ENCODE peak calls at places on chromosomes 5 and 9, in seven cellular contexts. L is ovary, Z is A673, S is upper lobe of right lung, T is astrocyte, K is heart left ventricle, C is transverse colon. J is an unnamed sample.

GRCh38 chr9:4537581-4537980 is 47.3 kb downstream of the SLC1A1 start:
- DNase-seq in L (no peak), Z (peak; percentile 32), S (no peak), T (no peak), K (no peak), C (no peak), J (no peak)

GRCh38 chr5:25357605-25358004 is 712.8 kb upstream of the CDH10 start:
- DNase-seq in L (no peak), Z (no peak), S (no peak), T (no peak), K (no peak), C (no peak), J (no peak)

GRCh38 chr5:142881076-142881466 is 110.9 kb downstream of the ARHGAP26 start:
- DNase-seq in L (no peak), Z (peak; percentile 62), S (no peak), T (peak; percentile 72), K (no peak), C (no peak), J (peak; percentile 56)

GRCh38 chr5:78979899-78980298 is 5.2 kb downstream of the ARSB start:
- DNase-seq in L (no peak), Z (no peak), S (no peak), T (no peak), K (no peak), C (no peak), J (no peak)

GRCh38 chr5:57412010-57412409 is 70.6 kb downstream of the ACTBL2 start:
- DNase-seq in L (no peak), Z (no peak), S (no peak), T (peak; percentile 90), K (no peak), C (no peak), J (peak; percentile 47)

GRCh38 chr9:88852794-88853193 is 138.5 kb upstream of the S1PR3 start:
- DNase-seq in L (no peak), Z (peak; percentile 50), S (no peak), T (peak; percentile 86), K (no peak), C (no peak), J (peak; percentile 61)

GRCh38 chr5:88119535-88119934 is 149.1 kb downstream of the TMEM161B start:
- DNase-seq in L (no peak), Z (no peak), S (no peak), T (peak; percentile 45), K (no peak), C (no peak), J (no peak)

GRCh38 chr5:10719965-10720364 is 41.1 kb downstream of the DAP start:
- DNase-seq in L (no peak), Z (no peak), S (no peak), T (peak; percentile 95), K (no peak), C (no peak), J (no peak)

GRCh38 chr9:81595887-81596558 is 93.3 kb downstream of the TLE1 start:
- DNase-seq in L (no peak), Z (peak; percentile 58), S (no peak), T (no peak), K (no peak), C (no peak), J (no peak)

GRCh38 chr9:22009563-22009867 is 410 bp upstream of the CDKN2B start:
- DNase-seq in L (no peak), Z (no peak), S (no peak), T (no peak), K (no peak), C (no peak), J (no peak)

GRCh38 chr9:104921067-104921741 is 6.8 kb downstream of the ABCA1 start:
- DNase-seq in L (no peak), Z (no peak), S (no peak), T (no peak), K (no peak), C (no peak), J (no peak)

GRCh38 chr9:110892689-110893088 is 145.6 kb downstream of the LPAR1 start:
- DNase-seq in L (no peak), Z (peak; percentile 71), S (no peak), T (no peak), K (no peak), C (no peak), J (no peak)
- H3K4me1 ChIP-seq in L (peaks cover 4% of the 10 kb centered on the region), Z (peaks cover 43% of the 10 kb centered on the region), S (no peaks in the 10 kb centered on the region), T (no peaks in the 10 kb centered on the region), K (no peaks in the 10 kb centered on the region), C (no peaks in the 10 kb centered on the region), J (no peaks in the 10 kb centered on the region)

GRCh38 chr9:15403155-15403554 is 19.5 kb upstream of the SNAPC3 start:
- DNase-seq in L (no peak), Z (peak; percentile 34), S (no peak), T (no peak), K (no peak), C (no peak), J (no peak)
- TF ChIP-seq CTCF in L (no peak), Z (peak; percentile 48), S (peak; percentile 34), T (no peak), K (peak; percentile 11), C (no peak), J (no peak)

GRCh38 chr5:38870595-38870994 is 24.8 kb downstream of the OSMR start:
- DNase-seq in L (no peak), Z (no peak), S (no peak), T (no peak), K (no peak), C (no peak), J (no peak)
- H3K4me1 ChIP-seq in L (no peaks in the 10 kb centered on the region), Z (peaks cover 12% of the 10 kb centered on the region), S (peaks cover 28% of the 10 kb centered on the region), T (peaks cover 41% of the 10 kb centered on the region), K (peaks cover 3% of the 10 kb centered on the region), C (peaks cover 9% of the 10 kb centered on the region), J (no peaks in the 10 kb centered on the region)

GRCh38 chr5:2735996-2736395 is 15.5 kb downstream of the IRX2 start:
- DNase-seq in L (no peak), Z (no peak), S (no peak), T (no peak), K (no peak), C (no peak), J (no peak)
- TF ChIP-seq CTCF in L (no peak), Z (no peak), S (no peak), T (no peak), K (no peak), C (no peak), J (no peak)

GRCh38 chr9:92970467-92970923 is 23.2 kb downstream of the FGD3 start:
- DNase-seq in L (no peak), Z (peak; percentile 54), S (peak; percentile 46), T (peak; percentile 86), K (no peak), C (no peak), J (no peak)

GRCh38 chr9:92973700-92974099 is 26.4 kb downstream of the FGD3 start:
- DNase-seq in L (no peak), Z (no peak), S (peak; percentile 33), T (no peak), K (no peak), C (no peak), J (no peak)

GRCh38 chr9:92969516-92970466 is 22.5 kb downstream of the FGD3 start:
- DNase-seq in L (no peak), Z (no peak), S (peak; percentile 63), T (no peak), K (no peak), C (no peak), J (no peak)

GRCh38 chr9:92971121-92971520 is 23.8 kb downstream of the FGD3 start:
- DNase-seq in L (no peak), Z (no peak), S (peak; percentile 7), T (no peak), K (no peak), C (no peak), J (no peak)

GRCh38 chr9:92971776-92972175 is 24.5 kb downstream of the FGD3 start:
- DNase-seq in L (no peak), Z (no peak), S (no peak), T (no peak), K (no peak), C (no peak), J (no peak)
- H3K4me1 ChIP-seq in L (no peaks in the 10 kb centered on the region), Z (no peaks in the 10 kb centered on the region), S (peaks cover 41% of the 10 kb centered on the region), T (peaks cover 4% of the 10 kb centered on the region), K (no peaks in the 10 kb centered on the region), C (no peaks in the 10 kb centered on the region), J (peaks cover 13% of the 10 kb centered on the region)

GRCh38 chr9:137319434-137319975 is 17.4 kb upstream of the NRARP start:
- DNase-seq in L (no peak), Z (no peak), S (no peak), T (no peak), K (no peak), C (no peak), J (no peak)
- TF ChIP-seq CTCF in L (no peak), Z (no peak), S (no peak), T (no peak), K (no peak), C (no peak), J (no peak)

DNA sequence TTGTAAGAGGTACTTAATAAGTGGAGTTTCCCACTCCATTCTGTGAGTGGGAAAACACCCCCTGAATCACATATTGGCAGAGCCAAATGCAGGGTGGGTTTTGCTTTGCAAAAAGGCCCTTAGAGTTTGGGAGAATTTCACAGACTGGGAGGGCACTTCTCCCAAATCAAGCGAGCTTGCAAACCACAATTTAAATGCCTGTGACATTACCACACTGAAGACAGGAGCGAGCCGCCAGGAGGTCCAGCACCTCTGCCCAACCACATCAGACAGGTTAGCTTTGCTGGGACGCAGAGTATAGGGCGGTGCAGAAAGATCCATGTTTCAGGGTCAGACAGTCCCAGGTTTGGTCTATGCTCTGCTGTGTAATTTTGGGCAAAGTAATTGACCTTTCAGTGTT is 2.3 kb downstream of the ALAD start:
- DNase-seq in L (no peak), Z (no peak), S (no peak), T (peak; percentile 62), K (no peak), C (no peak), J (no peak)
- H3K4me1 ChIP-seq in L (peaks cover 6% of the 10 kb centered on the region), Z (peaks cover 4% of the 10 kb centered on the region), S (peaks cover 12% of the 10 kb centered on the region), T (peaks cover 24% of the 10 kb centered on the region), K (peaks cover 8% of the 10 kb centered on the region), C (peaks cover 35% of the 10 kb centered on the region), J (peaks cover 38% of the 10 kb centered on the region)

DNA sequence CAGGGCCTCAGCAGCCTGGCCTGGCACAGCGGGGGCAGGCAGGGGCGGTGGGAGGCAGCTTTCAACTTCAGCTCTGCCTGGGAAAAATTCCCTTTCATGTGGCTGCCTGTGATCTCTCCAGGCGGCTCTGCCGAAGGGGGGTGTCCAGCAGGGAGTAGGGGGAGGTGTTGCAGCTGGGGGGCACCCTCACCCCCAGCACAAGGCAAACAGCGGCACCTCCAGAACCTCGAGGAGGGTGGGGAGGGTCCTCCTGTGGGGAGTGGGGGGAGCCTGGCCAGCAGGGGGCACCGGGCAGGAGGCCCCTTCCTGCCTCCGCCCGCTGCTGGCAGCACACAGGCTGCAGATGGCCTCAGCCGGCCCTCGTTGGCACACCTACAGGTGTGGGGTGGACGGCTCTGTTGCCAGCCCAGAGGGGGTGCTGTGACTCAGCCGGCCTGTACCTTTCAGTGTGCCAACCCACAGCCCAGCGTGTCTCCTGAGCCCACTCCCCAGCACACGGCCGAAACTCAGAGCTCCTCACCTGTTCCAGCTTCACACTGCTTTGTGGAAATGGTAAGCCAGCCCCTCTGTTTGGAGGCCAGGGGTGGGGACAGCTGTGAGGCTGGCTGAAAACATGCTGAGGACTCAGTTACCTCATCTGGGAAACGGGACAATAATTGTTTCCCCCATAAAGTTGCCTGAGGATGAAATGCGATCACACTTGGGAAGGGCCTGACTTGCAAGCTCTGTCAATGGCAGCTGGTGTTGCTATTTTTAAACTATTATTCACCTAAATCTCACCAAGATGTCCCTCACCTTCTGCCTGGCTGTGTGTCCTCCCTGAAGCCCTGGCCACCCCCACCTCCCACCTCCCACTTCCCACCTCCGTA is 37.0 kb downstream of the CXXC5 start:
- DNase-seq in L (no peak), Z (no peak), S (no peak), T (no peak), K (no peak), C (no peak), J (no peak)
- TF ChIP-seq CTCF in L (no peak), Z (peak; percentile 41), S (no peak), T (no peak), K (no peak), C (no peak), J (peak; percentile 21)

J was measured in hepatocyte.